ENCODE peak calls at places on chromosome 17, in seven cellular contexts. S is AML-193, B is ELR, R is COLO829, X is activated T-cell treated with anti-CD3 and anti-CD28 coated beads for 1 hour, N is hypothalamus, L is NCI-H460. J is an unnamed sample.

GRCh38 chr17:19482571-19482970 is 51.1 kb upstream of the SLC47A1 start:
- DNase-seq in B (peak; percentile 39), S (no peak), N (no peak), X (no peak), L (no peak), R (no peak), J (peak; percentile 18)

GRCh38 chr17:51371732-51372151 is 111.4 kb downstream of the UTP18 start:
- DNase-seq in S (peak; percentile 89), R (peak; percentile 93), N (peak; percentile 39), B (peak; percentile 74), L (peak; percentile 62), X (peak; percentile 21), J (peak; percentile 61)

GRCh38 chr17:30405161-30405560 is 26.4 kb downstream of the CPD start:
- DNase-seq in R (no peak), L (no peak), X (no peak), B (no peak), N (no peak), S (no peak), J (no peak)

GRCh38 chr17:74524751-74525725 is 6.2 kb downstream of the CD300LB start:
- DNase-seq in S (no peak), B (no peak), R (no peak), N (no peak), L (no peak), X (no peak), J (no peak)

GRCh38 chr17:38893612-38894011 is 23.8 kb downstream of the LASP1 start:
- DNase-seq in B (no peak), N (no peak), S (peak; percentile 52), X (no peak), L (no peak), R (no peak), J (no peak)

GRCh38 chr17:40086150-40087044 is 14.0 kb downstream of the NR1D1 start:
- DNase-seq in X (peak; percentile 62), L (no peak), B (peak; percentile 64), R (peak; percentile 54), S (peak; percentile 9), N (peak; percentile 51), J (peak; percentile 30)

GRCh38 chr17:69709441-69709840 is 294.9 kb downstream of the MAP2K6 start:
- DNase-seq in L (no peak), B (no peak), R (no peak), N (no peak), X (no peak), S (no peak), J (no peak)

GRCh38 chr17:62703269-62703775 is 75.9 kb downstream of the MRC2 start:
- DNase-seq in R (no peak), S (no peak), N (no peak), L (peak; percentile 49), X (no peak), B (peak; percentile 75), J (peak; percentile 61)

GRCh38 chr17:76631821-76632565 is 11.6 kb downstream of the ST6GALNAC1 start:
- DNase-seq in N (no peak), L (no peak), X (no peak), R (peak; percentile 98), B (no peak), S (no peak), J (no peak)

GRCh38 chr17:28538296-28538895 is 14.0 kb downstream of the UNC119 start:
- DNase-seq in N (no peak), R (no peak), S (no peak), B (no peak), X (no peak), L (no peak), J (no peak)

GRCh38 chr17:75763269-75763607 is 1.8 kb downstream of the GALK1 start:
- DNase-seq in R (no peak), S (no peak), L (no peak), B (no peak), X (no peak), N (no peak), J (no peak)

GRCh38 chr17:58336456-58337094 is 8.0 kb upstream of the TSPOAP1 start:
- DNase-seq in L (no peak), S (peak; percentile 32), R (no peak), N (no peak), X (no peak), B (no peak), J (peak; percentile 21)

GRCh38 chr17:82128287-82128686 is 30.3 kb upstream of the FASN start:
- DNase-seq in L (no peak), B (no peak), N (no peak), X (no peak), S (no peak), R (no peak), J (no peak)

GRCh38 chr17:45338023-45338781 is 21.4 kb upstream of the MAP3K14 start:
- DNase-seq in L (no peak), R (no peak), N (no peak), S (no peak), X (no peak), B (no peak), J (no peak)

GRCh38 chr17:75646626-75646968 is 13.4 kb downstream of the SMIM5 start:
- DNase-seq in N (no peak), L (no peak), X (no peak), S (no peak), B (no peak), R (no peak), J (no peak)

GRCh38 chr17:29195465-29196081 is 15.4 kb upstream of the MYO18A start:
- DNase-seq in X (no peak), N (no peak), S (peak; percentile 100), L (no peak), R (no peak), B (peak; percentile 82), J (no peak)

GRCh38 chr17:5509482-5509881 is 23.1 kb downstream of the MIS12 start:
- DNase-seq in B (peak; percentile 88), L (no peak), N (no peak), X (no peak), R (no peak), S (no peak), J (peak; percentile 66)

GRCh38 chr17:73030501-73030911 is 62.0 kb downstream of the SLC39A11 start:
- DNase-seq in L (no peak), R (no peak), N (no peak), S (no peak), X (no peak), B (no peak), J (no peak)

GRCh38 chr17:64306850-64307463 is 43.9 kb upstream of the TEX2 start:
- DNase-seq in X (peak; percentile 63), S (peak; percentile 74), L (peak; percentile 64), R (peak; percentile 72), N (peak; percentile 45), B (peak; percentile 75), J (peak; percentile 62)

GRCh38 chr17:63843387-63844292 is 1.2 kb upstream of the SMARCD2 start:
- DNase-seq in S (peak; percentile 69), B (peak; percentile 66), N (no peak), L (no peak), R (no peak), X (no peak), J (peak; percentile 83)

GRCh38 chr17:32659419-32659842 is 172.6 kb downstream of the CDK5R1 start:
- DNase-seq in S (peak; percentile 65), L (peak; percentile 64), B (peak; percentile 64), N (peak; percentile 66), X (peak; percentile 49), R (peak; percentile 84), J (peak; percentile 46)

GRCh38 chr17:47630614-47631013 is 19.1 kb upstream of the KPNB1 start:
- DNase-seq in B (no peak), N (no peak), X (no peak), R (no peak), L (no peak), S (no peak), J (no peak)

GRCh38 chr17:72362466-72363335 is 241.9 kb downstream of the SOX9 start:
- DNase-seq in S (no peak), L (no peak), N (no peak), X (no peak), R (no peak), B (peak; percentile 97), J (peak; percentile 74)

GRCh38 chr17:4008082-4008435 is 43.8 kb upstream of the ATP2A3 start:
- DNase-seq in X (no peak), S (no peak), R (no peak), L (no peak), N (no peak), B (no peak), J (no peak)

GRCh38 chr17:9360610-9361571 is 214.7 kb downstream of the STX8 start:
- DNase-seq in L (no peak), R (peak; percentile 12), X (no peak), B (peak; percentile 77), N (no peak), S (no peak), J (peak; percentile 94)

GRCh38 chr17:46870116-46870803 is 18.9 kb downstream of the WNT9B start:
- DNase-seq in L (no peak), B (no peak), S (no peak), N (no peak), R (no peak), X (no peak), J (no peak)

GRCh38 chr17:40121191-40121885 is 433 bp upstream of the MSL1 start:
- DNase-seq in N (peak; percentile 60), B (peak; percentile 67), R (peak; percentile 64), X (no peak), L (no peak), S (no peak), J (peak; percentile 41)

GRCh38 chr17:2138318-2138717 is 83.4 kb downstream of the HIC1 start:
- DNase-seq in S (peak; percentile 2), N (no peak), X (peak; percentile 5), B (peak; percentile 34), R (no peak), L (no peak), J (no peak)

GRCh38 chr17:58960068-58960467 is 146.6 kb downstream of the TRIM37 start:
- DNase-seq in S (peak; percentile 29), N (no peak), B (peak; percentile 76), R (no peak), L (peak; percentile 15), X (no peak), J (peak; percentile 70)

J was measured in HCEC 1CT.